ENCODE peak calls at places on chromosomes 13 and 19, in eight cellular contexts. One of them, this sample, is unnamed. For H3K4me1, the result is how much of the 10 kb centered on the place peaks cover.

GRCh38 chr13:44061876-44062275 is 182.2 kb downstream of the LACC1 start:
- DNase-seq in CD8-positive, alpha-beta memory T cell: no peak
- DNase-seq in body of pancreas: no peak
- DNase-seq in esophagus muscularis mucosa: no peak
- DNase-seq in aorta: no peak
- DNase-seq in heart right ventricle: no peak
- DNase-seq in transverse colon: no peak
- DNase-seq in mammary epithelial cell: no peak
- DNase-seq in this sample: no peak

GRCh38 chr19:17314007-17314589 is 4.7 kb downstream of the DDA1 start:
- DNase-seq in heart right ventricle: no peak
- DNase-seq in mammary epithelial cell: no peak
- DNase-seq in esophagus muscularis mucosa: no peak
- DNase-seq in CD8-positive, alpha-beta memory T cell: no peak
- DNase-seq in transverse colon: no peak
- DNase-seq in aorta: no peak
- DNase-seq in body of pancreas: no peak
- DNase-seq in this sample: no peak

GRCh38 chr13:47484564-47484963 is 516.5 kb downstream of the SUCLA2 start:
- DNase-seq in mammary epithelial cell: peak
- DNase-seq in aorta: no peak
- DNase-seq in CD8-positive, alpha-beta memory T cell: no peak
- DNase-seq in esophagus muscularis mucosa: no peak
- DNase-seq in transverse colon: no peak
- DNase-seq in body of pancreas: no peak
- DNase-seq in heart right ventricle: no peak
- DNase-seq in this sample: no peak

GRCh38 chr19:14072535-14073231 is at the start of gene MISP3:
- DNase-seq in aorta: no peak
- DNase-seq in transverse colon: peak
- DNase-seq in body of pancreas: peak
- DNase-seq in CD8-positive, alpha-beta memory T cell: no peak
- DNase-seq in mammary epithelial cell: peak
- DNase-seq in esophagus muscularis mucosa: no peak
- DNase-seq in heart right ventricle: no peak
- DNase-seq in this sample: peak

GRCh38 chr19:3716147-3716668 is 8.0 kb downstream of the TJP3 start:
- DNase-seq in mammary epithelial cell: no peak
- DNase-seq in CD8-positive, alpha-beta memory T cell: no peak
- DNase-seq in transverse colon: no peak
- DNase-seq in heart right ventricle: no peak
- DNase-seq in body of pancreas: no peak
- DNase-seq in aorta: no peak
- DNase-seq in esophagus muscularis mucosa: no peak
- DNase-seq in this sample: no peak

GRCh38 chr13:75762066-75762937 is 126.2 kb downstream of the LMO7 start:
- DNase-seq in CD8-positive, alpha-beta memory T cell: peak
- DNase-seq in esophagus muscularis mucosa: no peak
- DNase-seq in transverse colon: no peak
- DNase-seq in heart right ventricle: no peak
- DNase-seq in mammary epithelial cell: peak
- DNase-seq in body of pancreas: no peak
- DNase-seq in aorta: no peak
- DNase-seq in this sample: no peak

GRCh38 chr13:114104626-114105350 is 27.6 kb downstream of the RASA3 start:
- DNase-seq in CD8-positive, alpha-beta memory T cell: no peak
- DNase-seq in esophagus muscularis mucosa: no peak
- DNase-seq in aorta: peak
- DNase-seq in transverse colon: peak
- DNase-seq in heart right ventricle: no peak
- DNase-seq in body of pancreas: no peak
- DNase-seq in mammary epithelial cell: no peak
- DNase-seq in this sample: no peak

GRCh38 chr19:57282011-57282636 is 1.8 kb downstream of the ZNF460 start:
- DNase-seq in heart right ventricle: no peak
- DNase-seq in mammary epithelial cell: peak
- DNase-seq in transverse colon: no peak
- DNase-seq in body of pancreas: no peak
- DNase-seq in CD8-positive, alpha-beta memory T cell: no peak
- DNase-seq in esophagus muscularis mucosa: no peak
- DNase-seq in aorta: no peak
- DNase-seq in this sample: no peak

GRCh38 chr13:106917024-106917491 is 349.1 kb upstream of the ARGLU1 start:
- DNase-seq in heart right ventricle: peak
- DNase-seq in body of pancreas: no peak
- DNase-seq in mammary epithelial cell: no peak
- DNase-seq in esophagus muscularis mucosa: no peak
- DNase-seq in transverse colon: no peak
- DNase-seq in CD8-positive, alpha-beta memory T cell: no peak
- DNase-seq in aorta: peak
- DNase-seq in this sample: no peak

GRCh38 chr19:483332-484072 is 12.8 kb upstream of the MADCAM1 start:
- DNase-seq in transverse colon: no peak
- DNase-seq in CD8-positive, alpha-beta memory T cell: no peak
- DNase-seq in mammary epithelial cell: no peak
- DNase-seq in esophagus muscularis mucosa: no peak
- DNase-seq in heart right ventricle: no peak
- DNase-seq in aorta: no peak
- DNase-seq in body of pancreas: no peak
- DNase-seq in this sample: no peak

GRCh38 chr13:23621316-23621645 is 51.1 kb downstream of the TNFRSF19 start:
- DNase-seq in heart right ventricle: no peak
- DNase-seq in CD8-positive, alpha-beta memory T cell: no peak
- DNase-seq in aorta: no peak
- DNase-seq in body of pancreas: no peak
- DNase-seq in transverse colon: no peak
- DNase-seq in mammary epithelial cell: peak
- DNase-seq in esophagus muscularis mucosa: no peak
- DNase-seq in this sample: no peak

GRCh38 chr13:52104624-52105023 is 24.2 kb downstream of the NEK5 start:
- DNase-seq in heart right ventricle: no peak
- DNase-seq in aorta: no peak
- DNase-seq in body of pancreas: no peak
- DNase-seq in CD8-positive, alpha-beta memory T cell: no peak
- DNase-seq in mammary epithelial cell: no peak
- DNase-seq in esophagus muscularis mucosa: no peak
- DNase-seq in transverse colon: no peak
- DNase-seq in this sample: no peak

GRCh38 chr13:93226623-93227279 is at the start of gene GPC6:
- DNase-seq in esophagus muscularis mucosa: no peak
- DNase-seq in transverse colon: peak
- DNase-seq in CD8-positive, alpha-beta memory T cell: no peak
- DNase-seq in mammary epithelial cell: peak
- DNase-seq in aorta: peak
- DNase-seq in heart right ventricle: no peak
- DNase-seq in body of pancreas: no peak
- DNase-seq in this sample: no peak

GRCh38 chr19:55472463-55472862 is 4.0 kb upstream of the ZNF628 start:
- DNase-seq in heart right ventricle: no peak
- DNase-seq in CD8-positive, alpha-beta memory T cell: no peak
- DNase-seq in body of pancreas: no peak
- DNase-seq in esophagus muscularis mucosa: no peak
- DNase-seq in aorta: no peak
- DNase-seq in mammary epithelial cell: peak
- DNase-seq in transverse colon: no peak
- DNase-seq in this sample: peak

GRCh38 chr13:39567569-39567968 is 35.4 kb downstream of the LHFPL6 start:
- DNase-seq in transverse colon: no peak
- DNase-seq in CD8-positive, alpha-beta memory T cell: no peak
- DNase-seq in body of pancreas: no peak
- DNase-seq in mammary epithelial cell: no peak
- DNase-seq in esophagus muscularis mucosa: no peak
- DNase-seq in heart right ventricle: no peak
- DNase-seq in aorta: no peak
- DNase-seq in this sample: no peak

GRCh38 chr19:4060621-4061177 is 6.0 kb downstream of the ZBTB7A start:
- DNase-seq in transverse colon: peak
- DNase-seq in esophagus muscularis mucosa: no peak
- DNase-seq in heart right ventricle: no peak
- DNase-seq in aorta: no peak
- DNase-seq in mammary epithelial cell: no peak
- DNase-seq in CD8-positive, alpha-beta memory T cell: no peak
- DNase-seq in body of pancreas: no peak
- DNase-seq in this sample: no peak

GRCh38 chr19:993361-993830 is 6.8 kb upstream of the GRIN3B start:
- DNase-seq in esophagus muscularis mucosa: no peak
- DNase-seq in body of pancreas: no peak
- DNase-seq in heart right ventricle: no peak
- DNase-seq in aorta: no peak
- DNase-seq in mammary epithelial cell: no peak
- DNase-seq in CD8-positive, alpha-beta memory T cell: no peak
- DNase-seq in transverse colon: no peak
- DNase-seq in this sample: peak

GRCh38 chr19:3863648-3864047 is 5.2 kb downstream of the ZFR2 start:
- DNase-seq in aorta: no peak
- DNase-seq in CD8-positive, alpha-beta memory T cell: no peak
- DNase-seq in mammary epithelial cell: no peak
- DNase-seq in body of pancreas: no peak
- DNase-seq in heart right ventricle: no peak
- DNase-seq in esophagus muscularis mucosa: no peak
- DNase-seq in transverse colon: no peak
- DNase-seq in this sample: no peak

GRCh38 chr13:106617561-106617960 is 49.6 kb upstream of the ARGLU1 start:
- DNase-seq in body of pancreas: no peak
- DNase-seq in CD8-positive, alpha-beta memory T cell: no peak
- DNase-seq in mammary epithelial cell: peak
- DNase-seq in aorta: no peak
- DNase-seq in transverse colon: no peak
- DNase-seq in heart right ventricle: no peak
- DNase-seq in esophagus muscularis mucosa: no peak
- DNase-seq in this sample: no peak

GRCh38 chr13:52345048-52345447 is 60.9 kb downstream of the THSD1 start:
- DNase-seq in mammary epithelial cell: peak
- DNase-seq in aorta: no peak
- DNase-seq in heart right ventricle: no peak
- DNase-seq in CD8-positive, alpha-beta memory T cell: no peak
- DNase-seq in esophagus muscularis mucosa: no peak
- DNase-seq in transverse colon: no peak
- DNase-seq in body of pancreas: no peak
- DNase-seq in this sample: no peak

GRCh38 chr13:64441740-64442139 is 2788.4 kb downstream of the PCDH9 start:
- DNase-seq in transverse colon: no peak
- DNase-seq in CD8-positive, alpha-beta memory T cell: no peak
- DNase-seq in heart right ventricle: no peak
- DNase-seq in aorta: no peak
- DNase-seq in body of pancreas: no peak
- DNase-seq in mammary epithelial cell: no peak
- DNase-seq in esophagus muscularis mucosa: no peak
- DNase-seq in this sample: no peak

GRCh38 chr19:33177417-33177976 is 16.6 kb upstream of the LRP3 start:
- DNase-seq in heart right ventricle: no peak
- DNase-seq in esophagus muscularis mucosa: no peak
- DNase-seq in body of pancreas: no peak
- DNase-seq in aorta: no peak
- DNase-seq in mammary epithelial cell: no peak
- DNase-seq in transverse colon: no peak
- DNase-seq in CD8-positive, alpha-beta memory T cell: no peak
- DNase-seq in this sample: no peak

GRCh38 chr13:79451500-79451962 is 29.4 kb upstream of the NDFIP2 start:
- DNase-seq in body of pancreas: no peak
- DNase-seq in heart right ventricle: no peak
- DNase-seq in transverse colon: peak
- DNase-seq in CD8-positive, alpha-beta memory T cell: peak
- DNase-seq in esophagus muscularis mucosa: no peak
- DNase-seq in aorta: no peak
- DNase-seq in mammary epithelial cell: peak
- DNase-seq in this sample: no peak

DNA sequence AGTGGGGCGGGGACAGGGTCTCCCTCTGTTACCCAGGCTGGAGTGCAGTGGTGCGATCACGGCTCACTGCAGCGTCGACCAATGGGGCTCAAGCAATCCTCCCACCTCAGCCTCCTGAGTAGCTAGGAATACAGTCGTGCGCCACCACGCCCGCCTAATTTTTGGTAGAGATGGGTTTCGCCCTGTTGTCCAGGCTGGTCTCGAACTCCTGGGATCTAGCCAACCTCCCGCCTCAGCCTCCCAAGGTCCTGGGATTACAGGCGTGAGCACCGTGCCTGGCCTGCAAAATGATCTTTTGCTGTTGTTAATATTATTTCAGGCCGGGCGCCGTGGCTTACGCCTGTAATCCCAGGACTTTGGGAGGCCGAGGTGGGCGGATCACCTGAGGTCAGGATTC is 621 bp upstream of the TGDS start:
- DNase-seq in mammary epithelial cell: no peak
- DNase-seq in heart right ventricle: peak
- DNase-seq in transverse colon: no peak
- DNase-seq in aorta: peak
- DNase-seq in body of pancreas: no peak
- DNase-seq in esophagus muscularis mucosa: no peak
- DNase-seq in CD8-positive, alpha-beta memory T cell: no peak
- DNase-seq in this sample: no peak
- H3K27ac ChIP-seq in mammary epithelial cell: no peak
- H3K27ac ChIP-seq in heart right ventricle: peak
- H3K27ac ChIP-seq in transverse colon: peak
- H3K27ac ChIP-seq in aorta: no peak
- H3K27ac ChIP-seq in body of pancreas: no peak
- H3K27ac ChIP-seq in esophagus muscularis mucosa: peak
- H3K27ac ChIP-seq in CD8-positive, alpha-beta memory T cell: peak
- H3K27ac ChIP-seq in this sample: peak

GRCh38 chr13:111206148-111206547 is 91.0 kb downstream of the ARHGEF7 start:
- DNase-seq in body of pancreas: no peak
- DNase-seq in aorta: no peak
- DNase-seq in esophagus muscularis mucosa: no peak
- DNase-seq in mammary epithelial cell: no peak
- DNase-seq in heart right ventricle: no peak
- DNase-seq in transverse colon: no peak
- DNase-seq in CD8-positive, alpha-beta memory T cell: no peak
- DNase-seq in this sample: no peak
- H3K4me1 ChIP-seq in body of pancreas: under half
- H3K4me1 ChIP-seq in aorta: under half
- H3K4me1 ChIP-seq in esophagus muscularis mucosa: half or more
- H3K4me1 ChIP-seq in mammary epithelial cell: under half
- H3K4me1 ChIP-seq in heart right ventricle: half or more
- H3K4me1 ChIP-seq in transverse colon: under half
- H3K4me1 ChIP-seq in CD8-positive, alpha-beta memory T cell: under half
- H3K4me1 ChIP-seq in this sample: half or more

DNA sequence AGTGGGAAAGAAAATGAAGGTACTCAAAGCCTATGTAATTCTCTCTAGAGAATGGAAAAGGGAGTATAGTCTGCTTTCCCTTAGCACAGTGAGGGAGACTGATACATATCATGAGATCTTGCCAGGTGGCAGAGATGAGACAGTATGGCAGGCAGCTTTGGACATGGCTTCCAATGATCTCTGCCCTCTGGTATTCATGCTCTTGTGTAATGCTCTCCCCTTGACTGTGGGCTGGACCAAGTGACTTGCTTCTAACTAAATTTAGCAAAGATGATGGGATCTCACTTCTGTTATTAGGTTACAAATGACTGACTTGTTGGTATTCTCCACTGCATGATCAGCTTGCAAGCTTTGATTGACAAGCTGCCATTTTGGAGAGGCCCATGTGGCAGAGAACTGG is 10.2 kb downstream of the ZNF132 start:
- DNase-seq in mammary epithelial cell: no peak
- DNase-seq in body of pancreas: no peak
- DNase-seq in esophagus muscularis mucosa: no peak
- DNase-seq in aorta: no peak
- DNase-seq in heart right ventricle: no peak
- DNase-seq in transverse colon: no peak
- DNase-seq in CD8-positive, alpha-beta memory T cell: no peak
- DNase-seq in this sample: no peak
- H3K27ac ChIP-seq in mammary epithelial cell: no peak
- H3K27ac ChIP-seq in body of pancreas: no peak
- H3K27ac ChIP-seq in esophagus muscularis mucosa: no peak
- H3K27ac ChIP-seq in aorta: no peak
- H3K27ac ChIP-seq in heart right ventricle: no peak
- H3K27ac ChIP-seq in transverse colon: no peak
- H3K27ac ChIP-seq in CD8-positive, alpha-beta memory T cell: no peak
- H3K27ac ChIP-seq in this sample: no peak

GRCh38 chr13:29805994-29806748 is 44.2 kb downstream of the UBL3 start:
- DNase-seq in CD8-positive, alpha-beta memory T cell: no peak
- DNase-seq in heart right ventricle: no peak
- DNase-seq in body of pancreas: no peak
- DNase-seq in aorta: no peak
- DNase-seq in esophagus muscularis mucosa: no peak
- DNase-seq in transverse colon: no peak
- DNase-seq in mammary epithelial cell: no peak
- DNase-seq in this sample: no peak
- H3K4me1 ChIP-seq in CD8-positive, alpha-beta memory T cell: under half
- H3K4me1 ChIP-seq in heart right ventricle: under half
- H3K4me1 ChIP-seq in body of pancreas: half or more
- H3K4me1 ChIP-seq in aorta: under half
- H3K4me1 ChIP-seq in esophagus muscularis mucosa: half or more
- H3K4me1 ChIP-seq in transverse colon: under half
- H3K4me1 ChIP-seq in mammary epithelial cell: under half
- H3K4me1 ChIP-seq in this sample: under half

This sample was measured in left lung.